ENCODE peak calls at places on chromosome 15, in nine cellular contexts. Y is osteoblast, V is NCI-H1417, E is testis, S is SW 1271, U is left colon, J is GM03348, R is NCI-H1092 treated with DMSO at 0.1 percent for 48 hours, X is Right ventricle myocardium superior. I is an unnamed sample.

GRCh38 chr15:101127503-101128076 is 124.3 kb downstream of the CHSY1 start:
- DNase-seq in Y (peak; percentile 95), V (peak; percentile 80), E (peak; percentile 80), S (no peak), U (peak; percentile 52), J (peak; percentile 85), R (peak; percentile 90), X (peak; percentile 84), I (peak; percentile 86)

GRCh38 chr15:87322845-87323244 is 933.7 kb downstream of the NTRK3 start:
- DNase-seq in Y (no peak), V (no peak), E (no peak), S (no peak), U (no peak), J (no peak), R (no peak), X (no peak), I (no peak)

GRCh38 chr15:82999905-83000671 is 11.4 kb downstream of the C15orf40 start:
- DNase-seq in Y (peak; percentile 91), V (peak; percentile 25), E (no peak), S (peak; percentile 33), U (no peak), J (peak; percentile 68), R (peak; percentile 37), X (no peak), I (peak; percentile 73)

GRCh38 chr15:35696767-35697231 is 150.8 kb upstream of the DPH6 start:
- DNase-seq in Y (peak; percentile 75), V (no peak), E (no peak), S (no peak), U (no peak), J (peak; percentile 50), R (no peak), X (no peak), I (peak; percentile 71)

GRCh38 chr15:90708516-90708915 is 8.6 kb upstream of the BLM start:
- DNase-seq in Y (no peak), V (no peak), E (no peak), S (no peak), U (no peak), J (no peak), R (no peak), X (no peak), I (no peak)

GRCh38 chr15:89787946-89788345 is 11.8 kb downstream of the MESP2 start:
- DNase-seq in Y (no peak), V (no peak), E (no peak), S (no peak), U (no peak), J (no peak), R (no peak), X (no peak), I (no peak)

GRCh38 chr15:77282333-77282732 is 137.6 kb downstream of the PEAK1 start:
- DNase-seq in Y (peak; percentile 54), V (no peak), E (peak; percentile 63), S (no peak), U (no peak), J (peak; percentile 78), R (no peak), X (no peak), I (peak; percentile 71)

GRCh38 chr15:73597036-73597638 is 36.1 kb downstream of the NPTN start:
- DNase-seq in Y (no peak), V (no peak), E (no peak), S (no peak), U (no peak), J (no peak), R (no peak), X (no peak), I (no peak)

GRCh38 chr15:77819271-77819806 is 186.6 kb upstream of the LINGO1 start:
- DNase-seq in Y (no peak), V (peak; percentile 88), E (peak; percentile 39), S (no peak), U (no peak), J (peak; percentile 36), R (peak; percentile 33), X (no peak), I (no peak)

GRCh38 chr15:99324082-99324620 is 72.9 kb downstream of the LRRC28 start:
- DNase-seq in Y (peak; percentile 68), V (no peak), E (no peak), S (peak; percentile 16), U (no peak), J (peak; percentile 76), R (no peak), X (no peak), I (peak; percentile 89)

GRCh38 chr15:48393650-48394049 is 62.4 kb downstream of the DUT start:
- DNase-seq in Y (no peak), V (no peak), E (peak; percentile 51), S (no peak), U (peak; percentile 53), J (no peak), R (peak; percentile 41), X (peak; percentile 57), I (no peak)

GRCh38 chr15:29556385-29556784 is 265.9 kb downstream of the TJP1 start:
- DNase-seq in Y (peak; percentile 66), V (no peak), E (no peak), S (no peak), U (no peak), J (peak; percentile 40), R (no peak), X (no peak), I (peak; percentile 52)

GRCh38 chr15:69410290-69410874 is 3.8 kb upstream of the KIF23 start:
- DNase-seq in Y (no peak), V (peak; percentile 15), E (peak; percentile 55), S (no peak), U (no peak), J (no peak), R (peak; percentile 29), X (no peak), I (peak; percentile 72)

GRCh38 chr15:68725736-68726135 is 95.0 kb downstream of the ANP32A start:
- DNase-seq in Y (peak; percentile 62), V (no peak), E (peak; percentile 60), S (no peak), U (peak; percentile 42), J (peak; percentile 63), R (no peak), X (peak; percentile 76), I (peak; percentile 67)

GRCh38 chr15:47301481-47301880 is 415.8 kb upstream of the SEMA6D start:
- DNase-seq in Y (no peak), V (peak; percentile 51), E (no peak), S (no peak), U (no peak), J (no peak), R (peak; percentile 79), X (no peak), I (no peak)

GRCh38 chr15:44782516-44782915 is 46.2 kb downstream of the TRIM69 start:
- DNase-seq in Y (no peak), V (no peak), E (no peak), S (no peak), U (no peak), J (no peak), R (no peak), X (no peak), I (peak; percentile 28)

GRCh38 chr15:82942691-82943090 is 9.8 kb downstream of the HOMER2 start:
- DNase-seq in Y (peak; percentile 85), V (no peak), E (no peak), S (no peak), U (no peak), J (peak; percentile 46), R (no peak), X (no peak), I (no peak)